ENCODE peak calls at places on chromosomes 4 and X, in four cellular contexts. One of them, this sample, is unnamed.

GRCh38 chr4:38119663-38120374 is 159.6 kb downstream of the PTTG2 start:
- DNase-seq in neuronal stem cell: no peak
- DNase-seq in prostate gland: no peak
- DNase-seq in CD4-positive, alpha-beta memory T cell: no peak
- DNase-seq in this sample: no peak

GRCh38 chr4:162644346-162644745 is 480.5 kb upstream of the FSTL5 start:
- DNase-seq in prostate gland: no peak
- DNase-seq in neuronal stem cell: no peak
- DNase-seq in CD4-positive, alpha-beta memory T cell: no peak
- DNase-seq in this sample: no peak

GRCh38 chr4:24604558-24605214 is 20.3 kb upstream of the DHX15 start:
- DNase-seq in neuronal stem cell: no peak
- DNase-seq in CD4-positive, alpha-beta memory T cell: no peak
- DNase-seq in prostate gland: no peak
- DNase-seq in this sample: no peak

GRCh38 chr4:22897520-22898108 is 204.9 kb downstream of the GBA3 start:
- DNase-seq in CD4-positive, alpha-beta memory T cell: no peak
- DNase-seq in neuronal stem cell: peak; percentile 35
- DNase-seq in prostate gland: no peak
- DNase-seq in this sample: peak; percentile 45

GRCh38 chr4:123530357-123530756 is 133.8 kb downstream of the SPRY1 start:
- DNase-seq in neuronal stem cell: no peak
- DNase-seq in CD4-positive, alpha-beta memory T cell: no peak
- DNase-seq in prostate gland: no peak
- DNase-seq in this sample: no peak

GRCh38 chrX:112832481-112833095 is 8.0 kb downstream of the AMOT start:
- DNase-seq in CD4-positive, alpha-beta memory T cell: no peak
- DNase-seq in neuronal stem cell: no peak
- DNase-seq in prostate gland: peak; percentile 49
- DNase-seq in this sample: peak; percentile 52

GRCh38 chr4:45662996-45663395 is 460.9 kb downstream of the GABRG1 start:
- DNase-seq in CD4-positive, alpha-beta memory T cell: no peak
- DNase-seq in neuronal stem cell: peak; percentile 5
- DNase-seq in prostate gland: no peak
- DNase-seq in this sample: peak; percentile 27

GRCh38 chr4:164212714-164213113 is 541.2 kb upstream of the SMIM31 start:
- DNase-seq in neuronal stem cell: no peak
- DNase-seq in prostate gland: no peak
- DNase-seq in CD4-positive, alpha-beta memory T cell: no peak
- DNase-seq in this sample: no peak

GRCh38 chr4:85681194-85681803 is 206.3 kb downstream of the ARHGAP24 start:
- DNase-seq in prostate gland: no peak
- DNase-seq in neuronal stem cell: no peak
- DNase-seq in CD4-positive, alpha-beta memory T cell: no peak
- DNase-seq in this sample: no peak

DNA sequence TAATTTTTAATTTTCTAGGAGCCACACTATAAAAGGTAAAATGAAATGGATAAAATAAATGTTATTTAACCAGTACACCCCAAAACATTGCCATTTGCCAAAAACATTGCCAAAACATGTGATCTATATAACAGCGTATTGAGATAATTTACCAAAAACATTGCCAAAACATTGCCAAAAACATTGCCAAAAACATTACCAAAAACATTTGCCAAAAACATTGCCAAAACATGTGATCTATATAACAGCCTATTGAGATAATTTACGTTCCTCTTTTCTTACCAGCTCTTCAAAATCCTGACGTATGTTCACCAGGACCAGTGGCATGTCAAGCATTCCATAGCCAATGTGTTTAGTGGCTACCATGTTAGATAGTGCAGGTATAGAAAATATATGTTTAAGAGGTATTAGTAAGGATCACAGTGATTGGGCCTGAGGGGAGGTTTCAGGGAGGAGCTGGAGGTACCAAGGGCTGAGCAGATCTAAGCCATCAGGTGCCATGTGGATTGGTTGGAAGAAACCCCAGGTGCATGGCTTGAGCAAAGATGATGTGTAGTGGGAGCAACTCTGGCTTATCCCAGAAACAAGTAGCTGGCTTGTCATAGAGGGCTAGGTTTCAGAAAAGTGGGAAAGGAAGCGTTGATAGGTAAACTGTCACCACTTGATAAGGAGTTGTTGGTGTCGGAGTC is 42.6 kb downstream of the RAPGEF2 start:
- DNase-seq in neuronal stem cell: no peak
- DNase-seq in CD4-positive, alpha-beta memory T cell: no peak
- DNase-seq in prostate gland: no peak
- DNase-seq in this sample: no peak
- H3K4me1 ChIP-seq in neuronal stem cell: no peaks in the 10 kb centered on the region
- H3K4me1 ChIP-seq in CD4-positive, alpha-beta memory T cell: peaks cover 16% of the 10 kb centered on the region
- H3K4me1 ChIP-seq in prostate gland: no peaks in the 10 kb centered on the region
- H3K4me1 ChIP-seq in this sample: no peaks in the 10 kb centered on the region

DNA sequence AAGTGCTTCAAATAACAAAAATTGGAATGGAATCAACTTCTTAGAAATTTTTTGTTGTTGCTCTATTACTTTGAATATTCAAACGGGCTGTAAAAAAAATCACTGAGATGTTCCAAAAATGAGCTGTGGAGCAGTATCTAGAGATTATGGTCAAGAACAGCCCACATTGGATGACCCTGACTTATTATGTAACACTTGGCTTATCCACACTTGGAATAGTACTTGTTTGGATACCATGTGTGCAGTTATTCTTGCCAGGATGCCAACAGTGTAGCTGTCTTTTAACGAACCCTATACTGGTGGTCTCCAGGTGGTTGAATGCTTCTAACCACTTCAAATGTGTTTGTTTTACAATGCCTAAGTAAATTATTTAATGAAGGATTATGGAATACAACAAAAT is 64.9 kb upstream of the CAMK2D start:
- DNase-seq in prostate gland: no peak
- DNase-seq in neuronal stem cell: no peak
- DNase-seq in CD4-positive, alpha-beta memory T cell: no peak
- DNase-seq in this sample: no peak
- H3K27me3 ChIP-seq in prostate gland: no peaks in the 10 kb centered on the region
- H3K27me3 ChIP-seq in neuronal stem cell: no peaks in the 10 kb centered on the region
- H3K27me3 ChIP-seq in CD4-positive, alpha-beta memory T cell: no peaks in the 10 kb centered on the region
- H3K27me3 ChIP-seq in this sample: no peaks in the 10 kb centered on the region

GRCh38 chr4:1475277-1476139 is 69.3 kb upstream of the NKX1-1 start:
- DNase-seq in prostate gland: no peak
- DNase-seq in neuronal stem cell: no peak
- DNase-seq in CD4-positive, alpha-beta memory T cell: no peak
- DNase-seq in this sample: no peak
- H3K4me1 ChIP-seq in prostate gland: no peaks in the 10 kb centered on the region
- H3K4me1 ChIP-seq in neuronal stem cell: no peaks in the 10 kb centered on the region
- H3K4me1 ChIP-seq in CD4-positive, alpha-beta memory T cell: no peaks in the 10 kb centered on the region
- H3K4me1 ChIP-seq in this sample: no peaks in the 10 kb centered on the region

GRCh38 chr4:187903700-187904099 is 91.9 kb upstream of the ZFP42 start:
- DNase-seq in neuronal stem cell: no peak
- DNase-seq in prostate gland: no peak
- DNase-seq in CD4-positive, alpha-beta memory T cell: no peak
- DNase-seq in this sample: no peak
- H3K27me3 ChIP-seq in neuronal stem cell: no peaks in the 10 kb centered on the region
- H3K27me3 ChIP-seq in prostate gland: no peaks in the 10 kb centered on the region
- H3K27me3 ChIP-seq in CD4-positive, alpha-beta memory T cell: no peaks in the 10 kb centered on the region
- H3K27me3 ChIP-seq in this sample: no peaks in the 10 kb centered on the region

GRCh38 chr4:2482693-2483092 is 13.8 kb downstream of the RNF4 start:
- DNase-seq in neuronal stem cell: no peak
- DNase-seq in CD4-positive, alpha-beta memory T cell: peak; percentile 26
- DNase-seq in prostate gland: no peak
- DNase-seq in this sample: no peak

GRCh38 chr4:2482192-2482591 is 13.3 kb downstream of the RNF4 start:
- DNase-seq in prostate gland: no peak
- DNase-seq in CD4-positive, alpha-beta memory T cell: no peak
- DNase-seq in neuronal stem cell: no peak
- DNase-seq in this sample: no peak

GRCh38 chr4:2478220-2478619 is 9.3 kb downstream of the RNF4 start:
- DNase-seq in CD4-positive, alpha-beta memory T cell: no peak
- DNase-seq in neuronal stem cell: no peak
- DNase-seq in prostate gland: no peak
- DNase-seq in this sample: peak; percentile 45

GRCh38 chr4:2483237-2483636 is 14.3 kb downstream of the RNF4 start:
- DNase-seq in CD4-positive, alpha-beta memory T cell: no peak
- DNase-seq in prostate gland: no peak
- DNase-seq in neuronal stem cell: no peak
- DNase-seq in this sample: no peak

GRCh38 chr4:2480649-2481048 is 11.7 kb downstream of the RNF4 start:
- DNase-seq in neuronal stem cell: no peak
- DNase-seq in prostate gland: no peak
- DNase-seq in CD4-positive, alpha-beta memory T cell: no peak
- DNase-seq in this sample: no peak
- H3K4me1 ChIP-seq in neuronal stem cell: peaks cover 5% of the 10 kb centered on the region
- H3K4me1 ChIP-seq in prostate gland: peaks cover 7% of the 10 kb centered on the region
- H3K4me1 ChIP-seq in CD4-positive, alpha-beta memory T cell: peaks cover 95% of the 10 kb centered on the region
- H3K4me1 ChIP-seq in this sample: peaks cover 13% of the 10 kb centered on the region

GRCh38 chrX:40174594-40175415 is 77.0 kb upstream of the BCOR start:
- DNase-seq in neuronal stem cell: no peak
- DNase-seq in CD4-positive, alpha-beta memory T cell: no peak
- DNase-seq in prostate gland: no peak
- DNase-seq in this sample: peak; percentile 80
- H3K27me3 ChIP-seq in neuronal stem cell: peaks cover 22% of the 10 kb centered on the region
- H3K27me3 ChIP-seq in CD4-positive, alpha-beta memory T cell: no peaks in the 10 kb centered on the region
- H3K27me3 ChIP-seq in prostate gland: no peaks in the 10 kb centered on the region
- H3K27me3 ChIP-seq in this sample: no peaks in the 10 kb centered on the region

GRCh38 chr4:145507636-145508035 is 26.0 kb downstream of the SMAD1 start:
- DNase-seq in CD4-positive, alpha-beta memory T cell: no peak
- DNase-seq in neuronal stem cell: no peak
- DNase-seq in prostate gland: no peak
- DNase-seq in this sample: no peak

GRCh38 chr4:145502809-145503208 is 21.2 kb downstream of the SMAD1 start:
- DNase-seq in CD4-positive, alpha-beta memory T cell: no peak
- DNase-seq in neuronal stem cell: no peak
- DNase-seq in prostate gland: no peak
- DNase-seq in this sample: no peak

GRCh38 chr4:145501051-145501660 is 19.5 kb downstream of the SMAD1 start:
- DNase-seq in neuronal stem cell: no peak
- DNase-seq in prostate gland: no peak
- DNase-seq in CD4-positive, alpha-beta memory T cell: no peak
- DNase-seq in this sample: no peak

GRCh38 chr4:145505945-145506344 is 24.3 kb downstream of the SMAD1 start:
- DNase-seq in CD4-positive, alpha-beta memory T cell: no peak
- DNase-seq in prostate gland: no peak
- DNase-seq in neuronal stem cell: no peak
- DNase-seq in this sample: no peak

GRCh38 chr4:145503486-145504072 is 21.9 kb downstream of the SMAD1 start:
- DNase-seq in prostate gland: no peak
- DNase-seq in neuronal stem cell: no peak
- DNase-seq in CD4-positive, alpha-beta memory T cell: no peak
- DNase-seq in this sample: no peak
- H3K4me1 ChIP-seq in prostate gland: no peaks in the 10 kb centered on the region
- H3K4me1 ChIP-seq in neuronal stem cell: peaks cover 5% of the 10 kb centered on the region
- H3K4me1 ChIP-seq in CD4-positive, alpha-beta memory T cell: no peaks in the 10 kb centered on the region
- H3K4me1 ChIP-seq in this sample: peaks cover 13% of the 10 kb centered on the region

GRCh38 chr4:13524504-13525243 is 19.6 kb downstream of the NKX3-2 start:
- DNase-seq in neuronal stem cell: no peak
- DNase-seq in prostate gland: no peak
- DNase-seq in CD4-positive, alpha-beta memory T cell: no peak
- DNase-seq in this sample: no peak

GRCh38 chr4:13523591-13524503 is 20.5 kb downstream of the NKX3-2 start:
- DNase-seq in neuronal stem cell: no peak
- DNase-seq in prostate gland: no peak
- DNase-seq in CD4-positive, alpha-beta memory T cell: no peak
- DNase-seq in this sample: no peak

GRCh38 chr4:13522282-13523104 is 21.8 kb downstream of the NKX3-2 start:
- DNase-seq in CD4-positive, alpha-beta memory T cell: no peak
- DNase-seq in prostate gland: no peak
- DNase-seq in neuronal stem cell: no peak
- DNase-seq in this sample: no peak

GRCh38 chr4:13523105-13523477 is 21.2 kb downstream of the NKX3-2 start:
- DNase-seq in prostate gland: no peak
- DNase-seq in neuronal stem cell: no peak
- DNase-seq in CD4-positive, alpha-beta memory T cell: no peak
- DNase-seq in this sample: no peak

DNA sequence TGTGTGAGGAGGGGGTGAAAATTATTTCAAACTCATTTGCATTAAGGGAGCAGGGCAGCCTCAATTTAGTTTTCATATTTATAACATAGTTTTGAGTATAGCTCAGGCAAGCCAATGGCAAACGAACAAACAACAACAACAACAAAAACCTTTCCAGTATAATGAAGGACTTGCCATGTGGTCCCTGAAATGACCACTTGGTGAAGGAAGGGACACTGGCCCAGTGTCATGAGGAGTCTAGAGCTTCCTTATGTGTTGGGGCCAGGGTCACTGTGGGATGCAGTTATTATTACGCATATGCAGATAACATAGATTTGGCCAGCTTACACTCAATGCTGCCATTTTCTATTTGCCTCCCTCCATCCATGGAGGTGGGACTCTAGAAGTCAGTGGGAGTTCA is 23.3 kb downstream of the NKX3-2 start:
- DNase-seq in neuronal stem cell: no peak
- DNase-seq in prostate gland: no peak
- DNase-seq in CD4-positive, alpha-beta memory T cell: no peak
- DNase-seq in this sample: no peak
- H3K27me3 ChIP-seq in neuronal stem cell: peaks cover 49% of the 10 kb centered on the region
- H3K27me3 ChIP-seq in prostate gland: peaks cover 29% of the 10 kb centered on the region
- H3K27me3 ChIP-seq in CD4-positive, alpha-beta memory T cell: peaks cover 21% of the 10 kb centered on the region
- H3K27me3 ChIP-seq in this sample: no peaks in the 10 kb centered on the region

GRCh38 chr4:6324999-6325790 is 55.5 kb downstream of the WFS1 start:
- DNase-seq in CD4-positive, alpha-beta memory T cell: no peak
- DNase-seq in prostate gland: peak; percentile 76
- DNase-seq in neuronal stem cell: no peak
- DNase-seq in this sample: no peak

GRCh38 chr4:6322761-6323566 is 53.3 kb downstream of the WFS1 start:
- DNase-seq in prostate gland: no peak
- DNase-seq in neuronal stem cell: no peak
- DNase-seq in CD4-positive, alpha-beta memory T cell: no peak
- DNase-seq in this sample: no peak

GRCh38 chr4:6326312-6327060 is 56.8 kb downstream of the WFS1 start:
- DNase-seq in CD4-positive, alpha-beta memory T cell: no peak
- DNase-seq in neuronal stem cell: no peak
- DNase-seq in prostate gland: no peak
- DNase-seq in this sample: no peak

GRCh38 chr4:6325791-6326290 is 56.2 kb downstream of the WFS1 start:
- DNase-seq in CD4-positive, alpha-beta memory T cell: no peak
- DNase-seq in neuronal stem cell: no peak
- DNase-seq in prostate gland: no peak
- DNase-seq in this sample: no peak

DNA sequence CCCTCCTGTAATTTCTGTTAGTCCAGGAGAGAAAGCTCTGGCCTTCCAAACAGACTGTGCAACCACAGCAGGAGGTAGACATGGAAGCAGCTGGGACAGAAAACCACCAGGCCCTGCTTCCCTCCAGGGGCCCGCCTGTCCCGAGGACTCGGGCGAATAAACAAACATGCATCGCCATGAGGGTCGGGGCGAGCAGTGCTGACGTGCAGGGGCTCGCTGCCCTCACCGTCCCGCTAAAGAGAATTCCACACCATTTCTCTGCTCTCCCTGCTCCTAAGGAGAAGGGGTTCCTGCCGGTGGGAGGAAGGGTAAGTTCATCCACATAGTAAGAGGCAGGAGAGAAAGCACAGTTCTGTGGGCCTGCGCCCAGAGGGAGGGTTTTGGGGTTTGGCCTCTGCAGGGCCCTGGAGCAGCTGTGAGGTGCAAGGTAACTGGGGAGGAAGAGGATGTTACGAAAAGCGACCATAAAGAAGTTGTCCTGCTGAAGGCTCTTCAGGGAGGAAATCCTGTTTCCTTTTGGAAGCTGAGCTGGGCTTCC is 54.9 kb downstream of the WFS1 start:
- DNase-seq in CD4-positive, alpha-beta memory T cell: no peak
- DNase-seq in prostate gland: no peak
- DNase-seq in neuronal stem cell: no peak
- DNase-seq in this sample: no peak
- H3K4me1 ChIP-seq in CD4-positive, alpha-beta memory T cell: no peaks in the 10 kb centered on the region
- H3K4me1 ChIP-seq in prostate gland: no peaks in the 10 kb centered on the region
- H3K4me1 ChIP-seq in neuronal stem cell: peaks cover 14% of the 10 kb centered on the region
- H3K4me1 ChIP-seq in this sample: no peaks in the 10 kb centered on the region

This sample was measured in HAP-1.